ENCODE peak calls at places on chromosome 21, in five cellular contexts. R is AG04450, T is kidney, D is AG09309, N is A549. F is an unnamed sample.

GRCh38 chr21:29149771-29150425 is 19.5 kb downstream of the MAP3K7CL start:
- DNase-seq in T (no peak), D (no peak), R (peak), N (no peak), F (no peak)

GRCh38 chr21:39637197-39637970 is 24.6 kb downstream of the B3GALT5 start:
- DNase-seq in N (no peak), R (no peak), D (no peak), T (no peak), F (no peak)

GRCh38 chr21:44971672-44971995 is 31.8 kb downstream of the SLX9 start:
- DNase-seq in R (no peak), N (no peak), D (no peak), T (peak), F (no peak)

GRCh38 chr21:46325073-46325912 is 1.3 kb downstream of the PCNT start:
- DNase-seq in D (no peak), R (no peak), N (peak), T (peak), F (peak)

GRCh38 chr21:38487906-38488639 is 10.2 kb downstream of the ERG start:
- DNase-seq in N (no peak), D (no peak), R (no peak), T (no peak), F (no peak)

GRCh38 chr21:20424943-20425342 is 573.3 kb upstream of the NCAM2 start:
- DNase-seq in D (no peak), N (no peak), R (no peak), T (no peak), F (no peak)

GRCh38 chr21:38716942-38717341 is 88.8 kb upstream of the ETS2 start:
- DNase-seq in N (no peak), R (no peak), D (no peak), T (no peak), F (no peak)

GRCh38 chr21:19343711-19344110 is 940.1 kb upstream of the TMPRSS15 start:
- DNase-seq in D (no peak), N (no peak), R (no peak), T (no peak), F (no peak)

GRCh38 chr21:34822957-34823356 is 154.2 kb downstream of the CLIC6 start:
- DNase-seq in T (no peak), N (no peak), D (no peak), R (no peak), F (no peak)

GRCh38 chr21:45169001-45169400 is 94.6 kb downstream of the ADARB1 start:
- DNase-seq in T (no peak), D (no peak), R (no peak), N (no peak), F (no peak)

GRCh38 chr21:46145840-46146691 is 9.3 kb downstream of the FTCD start:
- DNase-seq in T (peak), R (no peak), D (no peak), N (no peak), F (no peak)

GRCh38 chr21:29265690-29266479 is 32.8 kb upstream of the BACH1 start:
- DNase-seq in N (no peak), T (no peak), R (no peak), D (no peak), F (no peak)

GRCh38 chr21:45161039-45161945 is 86.9 kb downstream of the ADARB1 start:
- DNase-seq in T (no peak), D (no peak), N (no peak), R (no peak), F (peak)

GRCh38 chr21:46604975-46605758 is at the start of gene S100B:
- DNase-seq in D (no peak), R (no peak), T (no peak), N (no peak), F (no peak)

GRCh38 chr21:20971296-20971921 is 26.8 kb upstream of the NCAM2 start:
- DNase-seq in N (no peak), D (no peak), T (no peak), R (peak), F (no peak)

GRCh38 chr21:34635307-34635706 is 20.4 kb upstream of the RCAN1 start:
- DNase-seq in D (no peak), R (no peak), N (no peak), T (no peak), F (no peak)

GRCh38 chr21:45033791-45034555 is 40.4 kb upstream of the ADARB1 start:
- DNase-seq in R (no peak), D (peak), N (no peak), T (no peak), F (no peak)

GRCh38 chr21:34885125-34885524 is 164.0 kb downstream of the RUNX1 start:
- DNase-seq in N (no peak), D (no peak), R (no peak), T (no peak), F (no peak)

GRCh38 chr21:46636181-46636512 is 673 bp downstream of the PRMT2 start:
- DNase-seq in N (no peak), R (no peak), D (no peak), T (no peak), F (no peak)

GRCh38 chr21:45507888-45508508 is 34.2 kb downstream of the SLC19A1 start:
- DNase-seq in T (peak), R (no peak), N (no peak), D (no peak), F (no peak)

GRCh38 chr21:16181024-16181423 is 451.2 kb downstream of the USP25 start:
- DNase-seq in N (no peak), R (no peak), T (no peak), D (no peak), F (no peak)

GRCh38 chr21:41032536-41032935 is 135.4 kb upstream of the BACE2 start:
- DNase-seq in T (no peak), R (no peak), N (no peak), D (no peak), F (no peak)

GRCh38 chr21:46434322-46434958 is 24.3 kb upstream of the DIP2A start:
- DNase-seq in D (no peak), T (peak), N (no peak), R (no peak), F (no peak)

GRCh38 chr21:34722684-34723300 is 54.0 kb downstream of the CLIC6 start:
- DNase-seq in R (no peak), D (no peak), T (peak), N (no peak), F (no peak)

GRCh38 chr21:16304700-16305099 is 574.9 kb downstream of the USP25 start:
- DNase-seq in D (no peak), R (no peak), T (no peak), N (no peak), F (no peak)

GRCh38 chr21:38741976-38742309 is 63.8 kb upstream of the ETS2 start:
- DNase-seq in D (no peak), T (no peak), R (no peak), N (no peak), F (no peak)

GRCh38 chr21:28089599-28090421 is 902.9 kb downstream of the LTN1 start:
- DNase-seq in R (no peak), N (no peak), D (no peak), T (no peak), F (no peak)

GRCh38 chr21:46564391-46564790 is 40.5 kb downstream of the S100B start:
- DNase-seq in T (no peak), R (no peak), D (no peak), N (no peak), F (no peak)

GRCh38 chr21:40053007-40053406 is 185.8 kb downstream of the PCP4 start:
- DNase-seq in N (no peak), T (no peak), R (no peak), D (no peak), F (no peak)

GRCh38 chr21:46474365-46474764 is 15.7 kb downstream of the DIP2A start:
- DNase-seq in D (no peak), N (no peak), T (no peak), R (no peak), F (no peak)

GRCh38 chr21:38075833-38076567 is 159.7 kb upstream of the KCNJ6 start:
- DNase-seq in N (no peak), R (no peak), D (no peak), T (no peak), F (no peak)

GRCh38 chr21:15894596-15894995 is 164.8 kb downstream of the USP25 start:
- DNase-seq in R (no peak), N (no peak), T (no peak), D (no peak), F (no peak)

GRCh38 chr21:29656504-29657227 is 283.1 kb downstream of the GRIK1 start:
- DNase-seq in T (no peak), R (no peak), N (no peak), D (peak), F (no peak)

GRCh38 chr21:39094847-39095525 is 88.3 kb downstream of the PSMG1 start:
- DNase-seq in T (no peak), R (peak), N (peak), D (peak), F (no peak)

GRCh38 chr21:16954787-16955186 is 558.1 kb upstream of the CXADR start:
- DNase-seq in T (no peak), N (no peak), D (no peak), R (no peak), F (no peak)

GRCh38 chr21:45303111-45303615 is 15.5 kb upstream of the POFUT2 start:
- DNase-seq in T (peak), R (no peak), D (no peak), N (no peak), F (no peak)

DNA sequence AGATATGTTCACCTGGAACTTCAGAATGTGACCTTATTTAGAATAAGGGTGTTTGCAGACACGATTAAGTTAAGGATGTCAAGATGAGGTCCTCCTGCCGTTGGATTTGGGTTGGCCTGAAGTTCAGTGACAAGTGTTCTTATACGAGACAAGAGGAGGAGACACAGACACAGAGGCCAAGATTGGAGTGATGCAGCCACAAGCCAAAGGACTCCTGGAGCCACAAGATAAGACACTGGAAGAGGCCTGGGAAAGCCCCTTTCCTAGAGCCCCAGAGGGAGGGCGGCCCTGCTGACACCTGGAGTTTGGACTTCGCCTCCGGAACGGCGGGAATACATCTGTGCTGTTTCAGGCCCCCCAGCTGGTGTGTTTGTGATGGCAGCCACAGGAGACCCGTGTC is 34.4 kb downstream of the UMODL1 start:
- DNase-seq in T (no peak), N (no peak), D (no peak), R (no peak), F (no peak)
- TF ChIP-seq CTCF in T (no peak), N (no peak), D (no peak), R (no peak), F (no peak)

GRCh38 chr21:33586927-33587326 is 1.6 kb downstream of the DONSON start:
- DNase-seq in R (no peak), T (no peak), D (no peak), N (no peak), F (no peak)
- H3K4me3 ChIP-seq in R (peak), T (no peak), D (no peak), N (peak), F (no peak)

DNA sequence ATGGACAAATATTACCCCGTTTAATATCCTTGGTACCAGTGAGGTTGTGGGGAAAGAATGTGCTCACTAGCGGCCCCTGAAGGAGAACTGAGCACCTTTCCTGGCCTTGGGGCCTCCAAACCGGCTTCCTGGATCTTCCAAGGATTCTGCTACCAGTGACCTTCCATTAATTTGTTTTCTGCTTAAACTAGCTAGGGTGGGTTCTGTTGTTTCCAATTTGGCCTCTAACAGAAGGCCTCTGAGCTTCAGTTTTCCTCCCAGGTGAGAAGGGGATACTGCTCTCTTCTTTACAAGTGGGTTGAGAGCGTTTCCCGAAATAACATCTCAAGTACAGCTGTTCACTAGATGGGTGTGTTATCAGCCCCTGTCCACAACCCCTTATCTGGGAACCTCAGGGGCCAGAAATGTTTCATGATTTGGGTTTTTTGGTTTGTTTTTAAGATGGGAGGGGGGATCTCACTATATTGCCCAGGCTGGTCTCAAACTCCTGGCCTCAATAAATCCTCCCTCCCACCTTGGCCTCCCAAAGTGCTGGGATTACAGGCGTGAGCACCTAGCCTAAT is 16.9 kb upstream of the IFNGR2 start:
- DNase-seq in D (no peak), N (no peak), T (no peak), R (no peak), F (no peak)
- TF ChIP-seq CTCF in D (peak), N (no peak), T (no peak), R (peak), F (no peak)

DNA sequence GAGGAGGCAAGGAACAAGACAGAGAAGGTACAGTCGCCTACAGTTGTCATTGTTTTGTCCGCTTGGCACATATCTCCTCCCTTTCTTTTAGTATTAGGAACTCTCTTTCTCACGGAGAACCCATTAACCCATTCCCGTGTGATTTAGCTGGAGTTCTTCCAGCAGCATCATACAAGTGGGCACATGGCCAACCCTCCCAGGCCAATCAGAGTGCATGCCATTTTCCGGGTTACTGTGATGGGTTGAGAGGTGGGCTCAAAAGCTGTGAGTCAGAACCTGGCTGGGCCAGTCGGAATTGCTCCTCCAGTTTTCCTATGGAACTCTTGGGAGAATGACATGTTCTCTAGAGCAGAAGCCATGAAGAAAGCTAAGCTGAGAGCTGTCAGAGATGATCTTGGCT is 83.1 kb upstream of the SOD1 start:
- DNase-seq in N (no peak), R (no peak), D (no peak), T (no peak), F (no peak)
- H3K4me3 ChIP-seq in N (no peak), R (no peak), D (no peak), T (no peak), F (no peak)

GRCh38 chr21:43657355-43658093 is 1.8 kb downstream of the HSF2BP start:
- DNase-seq in D (no peak), R (no peak), T (peak), N (no peak), F (no peak)

GRCh38 chr21:43658094-43658725 is 1.1 kb downstream of the HSF2BP start:
- DNase-seq in R (no peak), T (no peak), N (no peak), D (no peak), F (no peak)

GRCh38 chr21:43658769-43659135 is 536 bp downstream of the HSF2BP start:
- DNase-seq in D (no peak), N (no peak), R (no peak), T (peak), F (no peak)

GRCh38 chr21:43662286-43662685 is 2.9 kb downstream of the RRP1B start:
- DNase-seq in D (no peak), T (no peak), N (no peak), R (no peak), F (no peak)

DNA sequence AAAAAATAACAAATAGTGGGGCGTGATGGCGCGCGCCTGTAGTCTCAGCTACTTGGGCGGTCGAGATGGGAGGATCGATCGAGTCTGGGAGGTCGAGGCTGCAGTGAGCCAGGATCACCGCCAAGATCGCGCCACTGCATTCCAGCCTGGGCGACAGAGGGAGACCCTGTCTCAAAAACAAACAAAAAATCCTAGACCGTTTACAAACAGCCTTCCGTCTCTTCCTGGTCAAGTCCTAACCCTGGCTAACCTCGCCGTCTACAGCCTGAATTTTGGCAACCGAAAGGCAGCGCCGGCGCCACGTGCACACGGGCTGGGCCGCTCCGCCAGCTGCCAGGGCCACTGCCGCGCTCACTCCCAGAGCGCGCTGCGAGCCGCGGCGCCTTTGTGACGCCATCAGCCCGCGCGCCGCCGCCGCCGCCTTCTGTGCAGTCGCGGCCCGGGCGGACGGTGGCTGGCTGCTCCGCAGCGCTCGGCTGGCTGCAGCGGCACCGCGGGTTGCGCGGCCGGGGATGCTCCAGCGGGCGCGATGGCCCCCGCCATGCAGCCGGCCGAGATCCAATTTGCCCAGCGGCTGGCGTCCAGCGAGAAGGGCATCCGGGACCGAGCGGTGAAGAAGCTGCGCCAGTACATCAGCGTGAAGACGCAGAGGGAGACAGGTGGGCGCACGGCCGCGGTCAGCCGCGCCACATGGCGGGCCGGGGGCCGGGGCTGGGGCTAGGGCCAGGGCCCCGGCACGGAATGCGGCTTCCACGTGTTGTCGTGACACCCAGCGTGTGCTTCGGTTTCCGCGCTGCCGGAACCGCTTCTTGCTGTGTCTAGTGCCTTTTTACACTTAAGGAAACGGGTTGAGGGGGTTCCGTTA is at the start of the genes HSF2BP and RRP1B:
- DNase-seq in R (no peak), N (peak), T (peak), D (peak), F (peak)
- TF ChIP-seq CTCF in R (peak), N (no peak), T (no peak), D (no peak), F (no peak)

GRCh38 chr21:43702785-43703067 is 16.2 kb upstream of the PDXK start:
- DNase-seq in R (no peak), D (no peak), T (no peak), N (no peak), F (no peak)
- H3K4me3 ChIP-seq in R (no peak), D (no peak), T (peak), N (no peak), F (no peak)

GRCh38 chr21:36092676-36093075 is 22.9 kb downstream of the CBR1 start:
- DNase-seq in D (no peak), R (no peak), T (no peak), N (no peak), F (no peak)
- TF ChIP-seq CTCF in D (no peak), R (no peak), T (no peak), N (no peak), F (no peak)

DNA sequence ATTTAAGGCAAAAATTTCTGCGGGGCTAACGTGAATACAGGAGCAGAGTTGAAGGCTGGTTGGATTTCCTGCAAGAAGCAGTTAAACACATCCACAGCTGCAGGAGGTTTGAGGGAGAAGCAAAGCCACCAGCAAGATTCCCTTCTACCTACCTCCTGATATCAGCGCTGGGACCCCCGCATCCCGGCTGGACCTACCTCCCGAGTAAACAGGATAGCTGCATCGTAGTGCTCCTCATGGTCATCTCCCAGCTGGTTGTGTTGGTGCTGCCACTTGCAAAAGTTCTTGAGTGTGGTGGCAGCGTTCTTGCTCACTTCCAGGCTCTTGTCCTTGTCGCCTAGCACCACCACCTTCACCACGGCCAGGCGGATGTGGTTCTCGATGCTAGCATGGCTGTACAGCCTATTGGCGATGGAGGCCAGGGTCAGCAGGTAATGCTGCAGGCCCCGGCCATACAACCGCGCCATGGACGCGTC is 1.8 kb downstream of the ADAMTS5 start:
- DNase-seq in N (no peak), D (no peak), T (no peak), R (no peak), F (no peak)
- H3K4me3 ChIP-seq in N (no peak), D (peak), T (peak), R (peak), F (no peak)

DNA sequence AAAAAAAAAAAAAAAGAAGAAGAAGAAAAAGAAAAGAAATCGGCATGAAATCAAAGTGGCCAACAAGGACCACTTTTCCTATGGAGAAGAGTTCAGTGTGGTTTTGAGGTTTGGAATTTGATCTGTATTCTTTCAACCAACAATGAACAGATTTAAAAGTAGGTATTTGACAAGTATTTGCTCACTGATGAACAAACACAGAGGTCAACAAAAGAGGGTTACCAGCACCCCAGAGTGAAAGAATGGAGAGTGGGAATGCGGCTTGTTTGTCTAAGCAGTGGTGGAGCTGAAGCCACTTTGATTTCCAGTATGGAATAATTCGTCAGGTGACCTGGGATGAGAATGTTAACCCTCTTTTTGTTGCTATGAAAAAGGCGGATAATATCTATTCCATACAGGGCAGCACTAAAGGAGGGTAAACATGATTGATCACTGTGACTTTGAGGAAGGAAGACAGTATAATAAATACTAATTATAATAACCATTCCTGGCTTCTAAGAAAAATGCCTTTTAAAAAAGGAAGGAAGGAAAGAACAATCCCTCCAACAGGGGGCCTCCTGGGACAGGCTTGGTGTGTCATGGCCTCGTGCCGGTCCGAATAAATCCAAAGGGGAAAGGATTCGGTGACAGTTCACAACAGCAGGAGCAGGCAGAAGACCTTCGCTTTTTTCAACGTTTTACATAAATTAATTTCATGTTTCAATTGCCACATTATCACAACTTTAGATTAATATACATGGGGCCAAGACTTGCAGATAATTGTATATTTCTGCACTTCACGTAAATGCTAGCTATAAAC is 37.2 kb upstream of the SIM2 start:
- DNase-seq in N (peak), T (no peak), D (no peak), R (no peak), F (no peak)
- TF ChIP-seq CTCF in N (peak), T (no peak), D (peak), R (peak), F (no peak)

F was measured in lung.